ENCODE peak calls at places on chromosome X, in ten cellular contexts. S is stimulated activated CD4-positive, alpha-beta T cell treated with anti-CD3 and anti-CD28 coated beads, Interleukin-12 subunit alpha, Interleukin-12 subunit beta, amount 100 ng/mL, for 48 hours; V is heart right ventricle; X is GM04503; D is mucosa of gallbladder; M is activated CD4-positive, CD25-positive, alpha-beta regulatory T cell treated with anti-CD3 and anti-CD28 coated beads, Interleukin-2, amount 50 U/mL, for 16 hours; R is WERI-Rb-1; P is stimulated activated CD8-positive, alpha-beta memory T cell treated with anti-CD3 and anti-CD28 coated beads, Interleukin-4, amount 100 ng/mL, for 48 hours; G is uterus; Z is T1000. N is an unnamed sample.

GRCh38 chrX:71809886-71810285 is 46.7 kb downstream of the CXorf49B start:
- DNase-seq in G (no peak), D (no peak), S (no peak), M (no peak), Z (no peak), X (no peak), R (no peak), P (no peak), V (no peak), N (no peak)

GRCh38 chrX:107880054-107880610 is 54.5 kb downstream of the MID2 start:
- DNase-seq in P (no peak), X (no peak), V (no peak), G (no peak), R (no peak), Z (no peak), M (no peak), S (no peak), D (no peak), N (no peak)

GRCh38 chrX:132853040-132853439 is 105.4 kb downstream of the HS6ST2 start:
- DNase-seq in M (no peak), G (no peak), R (no peak), V (no peak), D (no peak), X (no peak), P (no peak), Z (no peak), S (no peak), N (no peak)

GRCh38 chrX:38489341-38489740 is 72.0 kb upstream of the TSPAN7 start:
- DNase-seq in G (no peak), R (no peak), Z (no peak), P (no peak), S (no peak), D (no peak), X (no peak), V (no peak), M (no peak), N (no peak)

GRCh38 chrX:22674947-22675346 is 324.8 kb upstream of the DDX53 start:
- DNase-seq in V (no peak), D (no peak), P (no peak), Z (no peak), X (no peak), R (no peak), M (no peak), S (no peak), G (no peak), N (no peak)

GRCh38 chrX:3712870-3713224 is 602 bp downstream of the PRKX start:
- DNase-seq in S (no peak), P (peak), M (no peak), V (no peak), G (no peak), Z (no peak), X (no peak), D (no peak), R (peak), N (no peak)

GRCh38 chrX:153688900-153689590 is 1.3 kb downstream of the SLC6A8 start:
- DNase-seq in D (no peak), M (no peak), G (no peak), R (no peak), Z (no peak), V (peak), S (no peak), X (no peak), P (no peak), N (no peak)

GRCh38 chrX:23616361-23616760 is 50.9 kb upstream of the PRDX4 start:
- DNase-seq in Z (peak), P (no peak), M (no peak), D (no peak), V (no peak), R (no peak), S (no peak), X (no peak), G (no peak), N (no peak)

GRCh38 chrX:154600962-154601374 is 16.0 kb downstream of the CTAG1A start:
- DNase-seq in G (no peak), X (peak), D (no peak), R (peak), P (no peak), V (no peak), Z (no peak), S (no peak), M (no peak), N (no peak)

GRCh38 chrX:49166914-49167739 is 4.6 kb downstream of the MAGIX start:
- DNase-seq in M (no peak), P (peak), G (peak), V (peak), Z (peak), R (no peak), S (peak), D (peak), X (no peak), N (peak)

GRCh38 chrX:151825927-151826471 is 86.7 kb upstream of the MAGEA4 start:
- DNase-seq in M (no peak), Z (peak), X (peak), G (peak), P (no peak), V (no peak), S (no peak), D (no peak), R (no peak), N (no peak)

GRCh38 chrX:2334237-2334636 is 166.5 kb downstream of the DHRSX start:
- DNase-seq in P (no peak), G (no peak), S (no peak), Z (no peak), M (no peak), R (no peak), V (no peak), X (no peak), D (no peak), N (no peak)

GRCh38 chrX:46758163-46758955 is 559 bp downstream of the SLC9A7 start:
- DNase-seq in V (no peak), S (peak), M (no peak), R (peak), D (no peak), Z (no peak), X (no peak), G (no peak), P (peak), N (peak)

GRCh38 chrX:118807151-118808017 is 16.2 kb upstream of the ZCCHC12 start:
- DNase-seq in M (no peak), X (no peak), P (peak), R (peak), G (peak), S (peak), V (peak), D (no peak), Z (peak), N (peak)

GRCh38 chrX:53438832-53439230 is 4.7 kb upstream of the HSD17B10 start:
- DNase-seq in G (no peak), R (no peak), D (no peak), M (no peak), Z (no peak), X (no peak), P (no peak), S (no peak), V (no peak), N (no peak)

GRCh38 chrX:136386173-136386572 is 85.4 kb downstream of the ADGRG4 start:
- DNase-seq in P (no peak), M (no peak), G (no peak), V (no peak), S (no peak), D (no peak), X (no peak), R (no peak), Z (no peak), N (no peak)

GRCh38 chrX:10049246-10049645 is 82.1 kb downstream of the CLDN34 start:
- DNase-seq in D (no peak), S (no peak), X (no peak), G (no peak), R (no peak), P (no peak), M (no peak), Z (no peak), V (no peak), N (no peak)

GRCh38 chrX:132266583-132267355 is 47.5 kb upstream of the RAP2C start:
- DNase-seq in S (peak), Z (no peak), M (no peak), X (no peak), G (no peak), P (peak), R (no peak), V (no peak), D (no peak), N (no peak)

GRCh38 chrX:26597981-26598380 is 382.0 kb downstream of the MAGEB5 start:
- DNase-seq in V (no peak), Z (no peak), P (no peak), X (no peak), G (no peak), R (no peak), S (no peak), M (no peak), D (no peak), N (no peak)

GRCh38 chrX:154091678-154092077 is 5.8 kb downstream of the MECP2 start:
- DNase-seq in V (no peak), D (no peak), P (peak), Z (no peak), G (no peak), S (no peak), R (peak), M (no peak), X (no peak), N (no peak)

GRCh38 chrX:63658920-63659319 is 126.1 kb downstream of the ARHGEF9 start:
- DNase-seq in Z (no peak), R (no peak), V (peak), G (no peak), M (no peak), P (no peak), S (no peak), D (no peak), X (no peak), N (no peak)

GRCh38 chrX:97909245-97909644 is 1025.5 kb downstream of the RPA4 start:
- DNase-seq in X (no peak), P (no peak), R (no peak), G (no peak), V (no peak), Z (no peak), D (no peak), M (no peak), S (no peak), N (no peak)

GRCh38 chrX:72128881-72129280 is 2.8 kb downstream of the RTL5 start:
- DNase-seq in Z (no peak), M (no peak), G (no peak), P (peak), S (no peak), X (no peak), R (peak), V (no peak), D (no peak), N (no peak)

GRCh38 chrX:30027636-30028035 is 187.7 kb upstream of the MAGEB2 start:
- DNase-seq in D (no peak), P (no peak), V (no peak), R (no peak), S (no peak), G (no peak), M (no peak), Z (no peak), X (no peak), N (no peak)

GRCh38 chrX:100994352-100995281 is 25.1 kb downstream of the ARL13A start:
- DNase-seq in R (no peak), P (peak), G (no peak), M (no peak), X (no peak), V (no peak), S (no peak), D (no peak), Z (no peak), N (no peak)

GRCh38 chrX:134478374-134478773 is 18.4 kb downstream of the HPRT1 start:
- DNase-seq in M (no peak), S (no peak), V (no peak), Z (no peak), R (no peak), X (no peak), D (no peak), G (no peak), P (no peak), N (no peak)

GRCh38 chrX:103151799-103152198 is 58.9 kb upstream of the NXF3 start:
- DNase-seq in V (no peak), S (no peak), R (no peak), Z (peak), P (no peak), D (no peak), M (no peak), X (no peak), G (no peak), N (no peak)

GRCh38 chrX:97685753-97686152 is 802.0 kb downstream of the RPA4 start:
- DNase-seq in X (no peak), Z (no peak), P (no peak), S (no peak), D (no peak), R (peak), M (no peak), V (no peak), G (no peak), N (no peak)

N was measured in ovary.